ENCODE peak calls at places on chromosomes 11 and 22, in nine cellular contexts. One of them, this sample, is unnamed.

GRCh38 chr22:36386351-36386899 is 1.3 kb downstream of the MYH9 start:
- DNase-seq in NB4: peak; percentile 68
- DNase-seq in neural progenitor cell: peak; percentile 79
- DNase-seq in astrocyte of the spinal cord: no peak
- DNase-seq in osteocyte: no peak
- DNase-seq in epithelial cell of esophagus: peak; percentile 35
- DNase-seq in HFFc6: peak; percentile 40
- DNase-seq in fibroblast of mammary gland: no peak
- DNase-seq in CD8-positive, alpha-beta T cell: no peak
- DNase-seq in this sample: peak; percentile 69

GRCh38 chr11:10778217-10778970 is 27.3 kb downstream of the CTR9 start:
- DNase-seq in CD8-positive, alpha-beta T cell: no peak
- DNase-seq in NB4: no peak
- DNase-seq in neural progenitor cell: no peak
- DNase-seq in fibroblast of mammary gland: peak; percentile 98
- DNase-seq in osteocyte: no peak
- DNase-seq in epithelial cell of esophagus: no peak
- DNase-seq in astrocyte of the spinal cord: peak; percentile 73
- DNase-seq in HFFc6: peak; percentile 88
- DNase-seq in this sample: no peak

GRCh38 chr11:107561688-107562087 is 3.8 kb downstream of the ALKBH8 start:
- DNase-seq in osteocyte: no peak
- DNase-seq in epithelial cell of esophagus: peak; percentile 79
- DNase-seq in astrocyte of the spinal cord: peak; percentile 9
- DNase-seq in CD8-positive, alpha-beta T cell: no peak
- DNase-seq in HFFc6: peak; percentile 82
- DNase-seq in NB4: no peak
- DNase-seq in fibroblast of mammary gland: peak; percentile 90
- DNase-seq in neural progenitor cell: no peak
- DNase-seq in this sample: no peak

GRCh38 chr11:9604134-9604533 is 30.7 kb downstream of the WEE1 start:
- DNase-seq in fibroblast of mammary gland: no peak
- DNase-seq in HFFc6: no peak
- DNase-seq in CD8-positive, alpha-beta T cell: no peak
- DNase-seq in epithelial cell of esophagus: no peak
- DNase-seq in neural progenitor cell: no peak
- DNase-seq in astrocyte of the spinal cord: no peak
- DNase-seq in osteocyte: no peak
- DNase-seq in NB4: no peak
- DNase-seq in this sample: no peak

GRCh38 chr22:20015971-20016733 is 471 bp downstream of the ARVCF start:
- DNase-seq in neural progenitor cell: peak; percentile 68
- DNase-seq in astrocyte of the spinal cord: no peak
- DNase-seq in epithelial cell of esophagus: no peak
- DNase-seq in CD8-positive, alpha-beta T cell: no peak
- DNase-seq in HFFc6: no peak
- DNase-seq in osteocyte: no peak
- DNase-seq in NB4: peak; percentile 44
- DNase-seq in fibroblast of mammary gland: no peak
- DNase-seq in this sample: no peak

GRCh38 chr11:134097146-134097545 is 28.3 kb downstream of the JAM3 start:
- DNase-seq in neural progenitor cell: no peak
- DNase-seq in HFFc6: no peak
- DNase-seq in epithelial cell of esophagus: no peak
- DNase-seq in NB4: no peak
- DNase-seq in astrocyte of the spinal cord: no peak
- DNase-seq in fibroblast of mammary gland: no peak
- DNase-seq in osteocyte: no peak
- DNase-seq in CD8-positive, alpha-beta T cell: no peak
- DNase-seq in this sample: no peak

GRCh38 chr22:27835446-27835845 is 33.9 kb upstream of the MN1 start:
- DNase-seq in neural progenitor cell: no peak
- DNase-seq in astrocyte of the spinal cord: peak; percentile 25
- DNase-seq in CD8-positive, alpha-beta T cell: no peak
- DNase-seq in epithelial cell of esophagus: no peak
- DNase-seq in osteocyte: no peak
- DNase-seq in NB4: no peak
- DNase-seq in fibroblast of mammary gland: no peak
- DNase-seq in HFFc6: no peak
- DNase-seq in this sample: peak; percentile 7

GRCh38 chr11:83087035-83087434 is 15.3 kb upstream of the RAB30 start:
- DNase-seq in astrocyte of the spinal cord: peak; percentile 6
- DNase-seq in fibroblast of mammary gland: peak; percentile 28
- DNase-seq in HFFc6: no peak
- DNase-seq in neural progenitor cell: no peak
- DNase-seq in NB4: peak; percentile 46
- DNase-seq in CD8-positive, alpha-beta T cell: no peak
- DNase-seq in osteocyte: no peak
- DNase-seq in epithelial cell of esophagus: peak; percentile 37
- DNase-seq in this sample: no peak

GRCh38 chr11:32752001-32752400 is 42.5 kb downstream of the CCDC73 start:
- DNase-seq in neural progenitor cell: no peak
- DNase-seq in fibroblast of mammary gland: no peak
- DNase-seq in CD8-positive, alpha-beta T cell: no peak
- DNase-seq in astrocyte of the spinal cord: no peak
- DNase-seq in NB4: no peak
- DNase-seq in epithelial cell of esophagus: no peak
- DNase-seq in osteocyte: no peak
- DNase-seq in HFFc6: no peak
- DNase-seq in this sample: no peak

GRCh38 chr22:28714043-28714442 is 27.6 kb downstream of the CHEK2 start:
- DNase-seq in neural progenitor cell: no peak
- DNase-seq in HFFc6: no peak
- DNase-seq in NB4: no peak
- DNase-seq in epithelial cell of esophagus: no peak
- DNase-seq in fibroblast of mammary gland: peak; percentile 36
- DNase-seq in CD8-positive, alpha-beta T cell: no peak
- DNase-seq in astrocyte of the spinal cord: peak; percentile 6
- DNase-seq in osteocyte: no peak
- DNase-seq in this sample: no peak

GRCh38 chr11:64358907-64359711 is at the start of gene RPS6KA4:
- DNase-seq in osteocyte: no peak
- DNase-seq in neural progenitor cell: peak; percentile 88
- DNase-seq in HFFc6: peak; percentile 45
- DNase-seq in astrocyte of the spinal cord: peak; percentile 58
- DNase-seq in CD8-positive, alpha-beta T cell: peak; percentile 72
- DNase-seq in NB4: peak; percentile 77
- DNase-seq in fibroblast of mammary gland: peak; percentile 42
- DNase-seq in epithelial cell of esophagus: peak; percentile 82
- DNase-seq in this sample: no peak

GRCh38 chr22:36879775-36880174 is 19.0 kb downstream of the NCF4 start:
- DNase-seq in HFFc6: no peak
- DNase-seq in osteocyte: no peak
- DNase-seq in astrocyte of the spinal cord: no peak
- DNase-seq in NB4: no peak
- DNase-seq in fibroblast of mammary gland: peak; percentile 14
- DNase-seq in CD8-positive, alpha-beta T cell: no peak
- DNase-seq in epithelial cell of esophagus: no peak
- DNase-seq in neural progenitor cell: no peak
- DNase-seq in this sample: no peak

GRCh38 chr11:61023086-61024035 is 51.9 kb downstream of the CD6 start:
- DNase-seq in epithelial cell of esophagus: no peak
- DNase-seq in osteocyte: no peak
- DNase-seq in NB4: no peak
- DNase-seq in astrocyte of the spinal cord: no peak
- DNase-seq in CD8-positive, alpha-beta T cell: peak; percentile 73
- DNase-seq in HFFc6: no peak
- DNase-seq in fibroblast of mammary gland: no peak
- DNase-seq in neural progenitor cell: no peak
- DNase-seq in this sample: no peak

GRCh38 chr11:59102259-59102765 is 4.7 kb upstream of the FAM111B start:
- DNase-seq in fibroblast of mammary gland: peak; percentile 46
- DNase-seq in neural progenitor cell: peak; percentile 87
- DNase-seq in astrocyte of the spinal cord: peak; percentile 13
- DNase-seq in HFFc6: peak; percentile 13
- DNase-seq in NB4: no peak
- DNase-seq in osteocyte: no peak
- DNase-seq in epithelial cell of esophagus: peak; percentile 62
- DNase-seq in CD8-positive, alpha-beta T cell: no peak
- DNase-seq in this sample: peak; percentile 70

GRCh38 chr11:107929611-107930200 is 1.5 kb downstream of the RAB39A start:
- DNase-seq in osteocyte: no peak
- DNase-seq in NB4: peak; percentile 7
- DNase-seq in fibroblast of mammary gland: peak; percentile 2
- DNase-seq in epithelial cell of esophagus: no peak
- DNase-seq in neural progenitor cell: peak; percentile 19
- DNase-seq in CD8-positive, alpha-beta T cell: no peak
- DNase-seq in astrocyte of the spinal cord: no peak
- DNase-seq in HFFc6: no peak
- DNase-seq in this sample: peak; percentile 61

GRCh38 chr11:28537822-28538221 is 429.6 kb downstream of the METTL15 start:
- DNase-seq in neural progenitor cell: no peak
- DNase-seq in fibroblast of mammary gland: no peak
- DNase-seq in osteocyte: no peak
- DNase-seq in epithelial cell of esophagus: no peak
- DNase-seq in HFFc6: peak; percentile 27
- DNase-seq in CD8-positive, alpha-beta T cell: no peak
- DNase-seq in astrocyte of the spinal cord: no peak
- DNase-seq in NB4: no peak
- DNase-seq in this sample: no peak

DNA sequence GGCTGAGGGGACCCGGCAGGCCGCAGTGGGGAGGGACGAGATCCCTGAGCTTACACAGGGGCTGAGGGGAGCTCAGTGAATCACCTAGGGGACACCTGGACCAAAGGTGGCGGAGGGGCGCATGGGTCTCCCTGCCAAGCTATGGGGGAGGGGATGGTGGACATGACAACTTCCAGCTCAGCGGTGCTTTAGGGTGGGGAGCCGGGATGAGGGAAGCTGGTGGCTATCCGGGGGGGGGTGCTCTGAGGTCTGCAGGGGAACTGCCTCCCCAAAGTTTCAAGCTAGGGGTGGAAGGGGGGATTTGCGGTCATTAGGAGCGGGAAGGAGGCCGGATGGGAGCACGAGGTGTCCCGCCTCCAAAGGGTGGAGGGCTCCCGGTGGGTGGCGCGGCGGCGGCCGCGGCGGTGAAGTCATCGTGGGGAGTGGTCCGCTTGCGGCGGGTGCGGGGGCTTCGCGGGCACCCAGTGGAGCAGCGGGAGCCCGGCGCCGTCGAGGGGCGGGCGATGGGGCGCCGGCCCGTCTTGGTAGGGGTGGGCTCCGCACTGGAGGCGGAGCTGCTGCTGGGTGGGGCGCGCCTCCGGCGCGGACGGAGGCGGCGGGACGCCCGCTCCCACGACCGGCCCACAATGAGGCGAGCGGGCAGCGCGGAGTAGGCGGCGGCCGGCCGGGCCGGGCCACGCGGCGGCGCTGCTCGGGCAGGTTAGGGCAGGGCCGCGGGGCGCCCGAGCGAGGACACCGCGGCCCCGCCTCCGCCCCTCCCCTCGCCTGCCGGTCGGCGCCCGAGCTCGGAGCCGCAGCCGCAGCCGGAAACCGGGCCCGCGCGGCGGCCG is at the start of gene MICALL1:
- DNase-seq in astrocyte of the spinal cord: peak; percentile 80
- DNase-seq in CD8-positive, alpha-beta T cell: peak; percentile 81
- DNase-seq in fibroblast of mammary gland: peak; percentile 75
- DNase-seq in NB4: peak; percentile 78
- DNase-seq in osteocyte: no peak
- DNase-seq in epithelial cell of esophagus: peak; percentile 91
- DNase-seq in HFFc6: peak; percentile 58
- DNase-seq in neural progenitor cell: peak; percentile 93
- DNase-seq in this sample: no peak
- TF ChIP-seq CTCF in astrocyte of the spinal cord: no peak
- TF ChIP-seq CTCF in CD8-positive, alpha-beta T cell: no peak
- TF ChIP-seq CTCF in fibroblast of mammary gland: no peak
- TF ChIP-seq CTCF in NB4: no peak
- TF ChIP-seq CTCF in osteocyte: peak; percentile 42
- TF ChIP-seq CTCF in epithelial cell of esophagus: no peak
- TF ChIP-seq CTCF in HFFc6: peak; percentile 33
- TF ChIP-seq CTCF in neural progenitor cell: peak; percentile 23
- TF ChIP-seq CTCF in this sample: peak; percentile 24

GRCh38 chr22:48488149-48488551 is 1339.5 kb downstream of the BRD1 start:
- DNase-seq in CD8-positive, alpha-beta T cell: no peak
- DNase-seq in NB4: no peak
- DNase-seq in HFFc6: no peak
- DNase-seq in neural progenitor cell: peak; percentile 40
- DNase-seq in fibroblast of mammary gland: no peak
- DNase-seq in astrocyte of the spinal cord: no peak
- DNase-seq in osteocyte: no peak
- DNase-seq in epithelial cell of esophagus: no peak
- DNase-seq in this sample: no peak
- TF ChIP-seq CTCF in CD8-positive, alpha-beta T cell: no peak
- TF ChIP-seq CTCF in NB4: no peak
- TF ChIP-seq CTCF in HFFc6: no peak
- TF ChIP-seq CTCF in neural progenitor cell: peak; percentile 49
- TF ChIP-seq CTCF in fibroblast of mammary gland: no peak
- TF ChIP-seq CTCF in astrocyte of the spinal cord: peak; percentile 7
- TF ChIP-seq CTCF in osteocyte: peak; percentile 49
- TF ChIP-seq CTCF in epithelial cell of esophagus: no peak
- TF ChIP-seq CTCF in this sample: no peak

GRCh38 chr11:72015511-72016061 is 16.9 kb downstream of the IL18BP start:
- DNase-seq in astrocyte of the spinal cord: peak; percentile 26
- DNase-seq in neural progenitor cell: peak; percentile 49
- DNase-seq in NB4: peak; percentile 38
- DNase-seq in HFFc6: no peak
- DNase-seq in CD8-positive, alpha-beta T cell: no peak
- DNase-seq in epithelial cell of esophagus: peak; percentile 36
- DNase-seq in fibroblast of mammary gland: peak; percentile 35
- DNase-seq in osteocyte: no peak
- DNase-seq in this sample: no peak
- TF ChIP-seq CTCF in astrocyte of the spinal cord: peak; percentile 70
- TF ChIP-seq CTCF in neural progenitor cell: peak; percentile 44
- TF ChIP-seq CTCF in NB4: no peak
- TF ChIP-seq CTCF in HFFc6: peak; percentile 62
- TF ChIP-seq CTCF in CD8-positive, alpha-beta T cell: no peak
- TF ChIP-seq CTCF in epithelial cell of esophagus: peak; percentile 41
- TF ChIP-seq CTCF in fibroblast of mammary gland: peak; percentile 45
- TF ChIP-seq CTCF in osteocyte: peak; percentile 34
- TF ChIP-seq CTCF in this sample: peak; percentile 21

GRCh38 chr22:30802202-30803166 is 107.8 kb downstream of the OSBP2 start:
- DNase-seq in HFFc6: peak; percentile 87
- DNase-seq in osteocyte: peak; percentile 97
- DNase-seq in astrocyte of the spinal cord: peak; percentile 94
- DNase-seq in CD8-positive, alpha-beta T cell: peak; percentile 69
- DNase-seq in fibroblast of mammary gland: peak; percentile 82
- DNase-seq in NB4: peak; percentile 91
- DNase-seq in epithelial cell of esophagus: peak; percentile 94
- DNase-seq in neural progenitor cell: peak; percentile 97
- DNase-seq in this sample: peak; percentile 64
- TF ChIP-seq CTCF in HFFc6: peak; percentile 42
- TF ChIP-seq CTCF in osteocyte: peak; percentile 47
- TF ChIP-seq CTCF in astrocyte of the spinal cord: peak; percentile 18
- TF ChIP-seq CTCF in CD8-positive, alpha-beta T cell: no peak
- TF ChIP-seq CTCF in fibroblast of mammary gland: no peak
- TF ChIP-seq CTCF in NB4: no peak
- TF ChIP-seq CTCF in epithelial cell of esophagus: peak; percentile 24
- TF ChIP-seq CTCF in neural progenitor cell: peak; percentile 30
- TF ChIP-seq CTCF in this sample: no peak

DNA sequence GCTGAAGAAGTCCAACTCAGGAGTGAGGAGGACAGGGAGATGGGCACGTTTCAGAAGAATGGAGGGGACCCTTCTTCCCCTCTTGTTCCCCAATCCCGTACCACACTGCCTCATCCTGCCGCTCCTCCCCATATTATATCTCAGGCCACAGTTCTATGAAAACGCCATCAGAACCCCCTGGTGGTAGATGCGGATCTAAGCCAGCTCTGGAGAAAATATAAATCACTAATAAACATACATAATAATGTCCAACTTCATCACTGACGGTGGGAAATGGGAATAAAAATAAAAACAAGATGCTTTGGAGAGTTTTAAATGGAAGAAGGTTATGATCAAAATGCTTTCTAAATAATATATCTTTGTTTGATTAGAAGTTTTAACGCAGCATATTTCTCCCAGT is 400.3 kb downstream of the CADM1 start:
- DNase-seq in osteocyte: no peak
- DNase-seq in NB4: no peak
- DNase-seq in neural progenitor cell: no peak
- DNase-seq in HFFc6: no peak
- DNase-seq in fibroblast of mammary gland: no peak
- DNase-seq in CD8-positive, alpha-beta T cell: no peak
- DNase-seq in epithelial cell of esophagus: no peak
- DNase-seq in astrocyte of the spinal cord: no peak
- DNase-seq in this sample: no peak
- TF ChIP-seq CTCF in osteocyte: no peak
- TF ChIP-seq CTCF in NB4: no peak
- TF ChIP-seq CTCF in neural progenitor cell: peak; percentile 20
- TF ChIP-seq CTCF in HFFc6: peak; percentile 10
- TF ChIP-seq CTCF in fibroblast of mammary gland: no peak
- TF ChIP-seq CTCF in CD8-positive, alpha-beta T cell: no peak
- TF ChIP-seq CTCF in epithelial cell of esophagus: no peak
- TF ChIP-seq CTCF in astrocyte of the spinal cord: no peak
- TF ChIP-seq CTCF in this sample: no peak

This sample was measured in CD14-positive monocyte.